ENCODE peak calls at places on chromosomes 13 and 19, in seven cellular contexts. One of them, this sample, is unnamed.

GRCh38 chr13:25886438-25887214 is 165.2 kb downstream of the SHISA2 start:
- DNase-seq in GM23248: peak; percentile 42
- DNase-seq in cardiac muscle cell: no peak
- DNase-seq in neuronal stem cell: no peak
- DNase-seq in brain microvascular endothelial cell: peak; percentile 77
- DNase-seq in OCI-LY7: no peak
- DNase-seq in left lung: no peak
- DNase-seq in this sample: peak; percentile 68

GRCh38 chr19:45424191-45425058 is 708 bp upstream of the ERCC1 start:
- DNase-seq in GM23248: peak; percentile 97
- DNase-seq in cardiac muscle cell: no peak
- DNase-seq in neuronal stem cell: no peak
- DNase-seq in brain microvascular endothelial cell: peak; percentile 91
- DNase-seq in OCI-LY7: peak; percentile 52
- DNase-seq in left lung: peak; percentile 83
- DNase-seq in this sample: peak; percentile 98

GRCh38 chr19:681638-682037 is 5.4 kb downstream of the FSTL3 start:
- DNase-seq in GM23248: no peak
- DNase-seq in cardiac muscle cell: no peak
- DNase-seq in neuronal stem cell: no peak
- DNase-seq in brain microvascular endothelial cell: no peak
- DNase-seq in OCI-LY7: no peak
- DNase-seq in left lung: no peak
- DNase-seq in this sample: no peak

GRCh38 chr19:15563325-15563794 is 51.7 kb upstream of the CYP4F8 start:
- DNase-seq in GM23248: peak; percentile 19
- DNase-seq in cardiac muscle cell: no peak
- DNase-seq in neuronal stem cell: no peak
- DNase-seq in brain microvascular endothelial cell: no peak
- DNase-seq in OCI-LY7: no peak
- DNase-seq in left lung: peak; percentile 28
- DNase-seq in this sample: peak; percentile 55

GRCh38 chr13:22053053-22053452 is 382.2 kb downstream of the FGF9 start:
- DNase-seq in GM23248: no peak
- DNase-seq in cardiac muscle cell: no peak
- DNase-seq in neuronal stem cell: no peak
- DNase-seq in brain microvascular endothelial cell: no peak
- DNase-seq in OCI-LY7: no peak
- DNase-seq in left lung: no peak
- DNase-seq in this sample: no peak

GRCh38 chr19:1825909-1826556 is 14.0 kb upstream of the ATP8B3 start:
- DNase-seq in GM23248: peak; percentile 80
- DNase-seq in cardiac muscle cell: peak; percentile 86
- DNase-seq in neuronal stem cell: peak; percentile 84
- DNase-seq in brain microvascular endothelial cell: peak; percentile 44
- DNase-seq in OCI-LY7: peak; percentile 73
- DNase-seq in left lung: peak; percentile 66
- DNase-seq in this sample: peak; percentile 36

GRCh38 chr19:49155830-49156346 is 692 bp upstream of the HRC start:
- DNase-seq in GM23248: no peak
- DNase-seq in cardiac muscle cell: peak; percentile 80
- DNase-seq in neuronal stem cell: no peak
- DNase-seq in brain microvascular endothelial cell: no peak
- DNase-seq in OCI-LY7: no peak
- DNase-seq in left lung: no peak
- DNase-seq in this sample: no peak

GRCh38 chr13:42110410-42111155 is 62.1 kb downstream of the DGKH start:
- DNase-seq in GM23248: peak; percentile 82
- DNase-seq in cardiac muscle cell: peak; percentile 61
- DNase-seq in neuronal stem cell: peak; percentile 59
- DNase-seq in brain microvascular endothelial cell: peak; percentile 64
- DNase-seq in OCI-LY7: peak; percentile 69
- DNase-seq in left lung: no peak
- DNase-seq in this sample: no peak

GRCh38 chr19:1266116-1266817 is 2.9 kb upstream of the CIRBP start:
- DNase-seq in GM23248: peak; percentile 95
- DNase-seq in cardiac muscle cell: peak; percentile 88
- DNase-seq in neuronal stem cell: peak; percentile 92
- DNase-seq in brain microvascular endothelial cell: peak; percentile 66
- DNase-seq in OCI-LY7: peak; percentile 93
- DNase-seq in left lung: peak; percentile 93
- DNase-seq in this sample: peak; percentile 86

GRCh38 chr19:435707-436412 is 25.0 kb downstream of the SHC2 start:
- DNase-seq in GM23248: no peak
- DNase-seq in cardiac muscle cell: no peak
- DNase-seq in neuronal stem cell: no peak
- DNase-seq in brain microvascular endothelial cell: no peak
- DNase-seq in OCI-LY7: no peak
- DNase-seq in left lung: no peak
- DNase-seq in this sample: no peak

GRCh38 chr13:111572956-111573355 is 252.5 kb downstream of the TEX29 start:
- DNase-seq in GM23248: no peak
- DNase-seq in cardiac muscle cell: no peak
- DNase-seq in neuronal stem cell: no peak
- DNase-seq in brain microvascular endothelial cell: no peak
- DNase-seq in OCI-LY7: no peak
- DNase-seq in left lung: no peak
- DNase-seq in this sample: no peak

GRCh38 chr19:45784096-45784495 is 1.8 kb upstream of the DMPK start:
- DNase-seq in GM23248: no peak
- DNase-seq in cardiac muscle cell: no peak
- DNase-seq in neuronal stem cell: no peak
- DNase-seq in brain microvascular endothelial cell: no peak
- DNase-seq in OCI-LY7: no peak
- DNase-seq in left lung: no peak
- DNase-seq in this sample: no peak

DNA sequence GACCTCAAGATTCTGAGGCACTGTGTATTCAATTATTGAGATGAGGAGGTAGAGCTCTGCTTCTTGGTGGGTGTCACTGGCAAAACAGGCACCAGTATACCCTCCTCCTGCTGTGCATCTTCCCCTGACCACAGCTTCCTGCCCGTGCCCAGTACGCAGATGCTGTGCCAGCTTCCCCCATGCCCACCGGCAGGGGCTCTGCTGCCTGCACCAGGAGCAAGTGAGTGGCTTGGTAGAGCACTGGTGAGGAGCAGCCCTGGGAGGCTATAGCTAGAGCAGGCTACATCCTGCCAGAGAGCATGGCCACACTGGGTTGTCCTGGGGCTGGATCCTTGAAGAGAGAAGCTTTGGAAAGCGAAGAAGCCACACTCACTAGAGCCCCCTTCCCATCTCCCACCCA is 21.0 kb upstream of the RNF17 start:
- DNase-seq in GM23248: no peak
- DNase-seq in cardiac muscle cell: no peak
- DNase-seq in neuronal stem cell: no peak
- DNase-seq in brain microvascular endothelial cell: no peak
- DNase-seq in OCI-LY7: no peak
- DNase-seq in left lung: no peak
- DNase-seq in this sample: peak; percentile 27
- H3K36me3 ChIP-seq in GM23248: no peaks in the 10 kb centered on the region
- H3K36me3 ChIP-seq in cardiac muscle cell: no peaks in the 10 kb centered on the region
- H3K36me3 ChIP-seq in neuronal stem cell: no peaks in the 10 kb centered on the region
- H3K36me3 ChIP-seq in brain microvascular endothelial cell: no peaks in the 10 kb centered on the region
- H3K36me3 ChIP-seq in OCI-LY7: no peaks in the 10 kb centered on the region
- H3K36me3 ChIP-seq in left lung: no peaks in the 10 kb centered on the region
- H3K36me3 ChIP-seq in this sample: no peaks in the 10 kb centered on the region

GRCh38 chr19:30719189-30719990 is 347.2 kb downstream of the ZNF536 start:
- DNase-seq in GM23248: peak; percentile 54
- DNase-seq in cardiac muscle cell: peak; percentile 67
- DNase-seq in neuronal stem cell: no peak
- DNase-seq in brain microvascular endothelial cell: no peak
- DNase-seq in OCI-LY7: no peak
- DNase-seq in left lung: peak; percentile 45
- DNase-seq in this sample: peak; percentile 80
- H3K4me3 ChIP-seq in GM23248: peak overlapping the region; percentile 87
- H3K4me3 ChIP-seq in cardiac muscle cell: peak overlapping the region; percentile 7
- H3K4me3 ChIP-seq in neuronal stem cell: no peak overlapping the region
- H3K4me3 ChIP-seq in brain microvascular endothelial cell: peak overlapping the region; percentile 48
- H3K4me3 ChIP-seq in OCI-LY7: no peak overlapping the region
- H3K4me3 ChIP-seq in left lung: peak overlapping the region; percentile 53
- H3K4me3 ChIP-seq in this sample: peak overlapping the region; percentile 60

DNA sequence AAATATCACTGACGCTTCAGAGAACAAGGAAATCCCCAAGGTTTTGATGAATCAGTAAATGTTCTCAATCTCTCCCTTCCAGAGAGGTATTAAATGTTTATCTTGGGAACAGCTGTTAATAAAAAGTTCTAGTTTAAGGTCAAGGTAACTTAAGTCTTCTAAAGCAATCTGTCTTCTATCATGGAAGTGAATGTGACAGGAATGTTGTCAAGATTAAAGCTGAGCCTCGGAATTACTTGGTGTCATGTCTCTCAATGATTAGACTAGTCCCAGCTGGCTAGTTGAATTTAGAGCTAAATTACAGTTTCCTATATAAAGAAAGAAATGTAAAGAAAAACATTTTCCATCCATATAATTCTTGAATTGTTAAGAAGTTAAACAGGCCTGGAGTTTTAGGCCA is 23.4 kb downstream of the ESD start:
- DNase-seq in GM23248: no peak
- DNase-seq in cardiac muscle cell: no peak
- DNase-seq in neuronal stem cell: no peak
- DNase-seq in brain microvascular endothelial cell: no peak
- DNase-seq in OCI-LY7: no peak
- DNase-seq in left lung: no peak
- DNase-seq in this sample: no peak
- H3K36me3 ChIP-seq in GM23248: peaks cover 71% of the 10 kb centered on the region
- H3K36me3 ChIP-seq in cardiac muscle cell: peaks cover 21% of the 10 kb centered on the region
- H3K36me3 ChIP-seq in neuronal stem cell: peaks cover 86% of the 10 kb centered on the region
- H3K36me3 ChIP-seq in brain microvascular endothelial cell: peaks cover 23% of the 10 kb centered on the region
- H3K36me3 ChIP-seq in OCI-LY7: peaks cover 38% of the 10 kb centered on the region
- H3K36me3 ChIP-seq in left lung: peaks cover 82% of the 10 kb centered on the region
- H3K36me3 ChIP-seq in this sample: peaks cover 82% of the 10 kb centered on the region

GRCh38 chr13:33183431-33184130 is 102.0 kb downstream of the STARD13 start:
- DNase-seq in GM23248: peak; percentile 74
- DNase-seq in cardiac muscle cell: no peak
- DNase-seq in neuronal stem cell: no peak
- DNase-seq in brain microvascular endothelial cell: peak; percentile 71
- DNase-seq in OCI-LY7: no peak
- DNase-seq in left lung: no peak
- DNase-seq in this sample: no peak
- H3K4me3 ChIP-seq in GM23248: no peak overlapping the region
- H3K4me3 ChIP-seq in cardiac muscle cell: no peak overlapping the region
- H3K4me3 ChIP-seq in neuronal stem cell: no peak overlapping the region
- H3K4me3 ChIP-seq in brain microvascular endothelial cell: no peak overlapping the region
- H3K4me3 ChIP-seq in OCI-LY7: no peak overlapping the region
- H3K4me3 ChIP-seq in left lung: no peak overlapping the region
- H3K4me3 ChIP-seq in this sample: no peak overlapping the region

DNA sequence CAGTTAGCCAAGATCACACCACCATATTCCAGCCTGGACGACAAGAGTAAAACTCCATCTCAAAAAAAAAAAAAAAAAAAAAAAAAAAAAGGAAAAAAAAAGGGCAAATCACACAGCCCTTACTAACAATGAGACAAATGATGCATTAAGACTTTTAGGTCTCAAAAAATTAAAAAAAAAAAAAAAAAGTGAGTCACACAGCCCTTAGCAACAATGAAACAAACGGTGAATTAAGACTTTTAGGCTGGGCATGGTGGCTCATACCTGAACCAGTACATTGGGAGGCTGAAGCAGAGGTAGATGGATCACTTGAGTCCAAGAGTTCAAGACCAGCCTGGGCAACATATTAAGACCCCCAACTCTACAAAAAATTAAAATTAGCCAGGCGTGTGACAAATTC is 32.4 kb upstream of the EIF3G start:
- DNase-seq in GM23248: peak; percentile 48
- DNase-seq in cardiac muscle cell: no peak
- DNase-seq in neuronal stem cell: no peak
- DNase-seq in brain microvascular endothelial cell: no peak
- DNase-seq in OCI-LY7: no peak
- DNase-seq in left lung: no peak
- DNase-seq in this sample: no peak
- H3K36me3 ChIP-seq in GM23248: peaks cover 39% of the 10 kb centered on the region
- H3K36me3 ChIP-seq in cardiac muscle cell: peaks cover 48% of the 10 kb centered on the region
- H3K36me3 ChIP-seq in neuronal stem cell: peaks cover 95% of the 10 kb centered on the region
- H3K36me3 ChIP-seq in brain microvascular endothelial cell: peaks cover 71% of the 10 kb centered on the region
- H3K36me3 ChIP-seq in OCI-LY7: peaks cover 99% of the 10 kb centered on the region
- H3K36me3 ChIP-seq in left lung: peaks cover 100% of the 10 kb centered on the region
- H3K36me3 ChIP-seq in this sample: peaks cover 94% of the 10 kb centered on the region

GRCh38 chr19:33796164-33797100 is at the start of gene KCTD15:
- DNase-seq in GM23248: peak; percentile 75
- DNase-seq in cardiac muscle cell: peak; percentile 74
- DNase-seq in neuronal stem cell: peak; percentile 61
- DNase-seq in brain microvascular endothelial cell: no peak
- DNase-seq in OCI-LY7: peak; percentile 71
- DNase-seq in left lung: no peak
- DNase-seq in this sample: peak; percentile 73

GRCh38 chr19:33797821-33798633 is 1.4 kb downstream of the KCTD15 start:
- DNase-seq in GM23248: peak; percentile 54
- DNase-seq in cardiac muscle cell: peak; percentile 81
- DNase-seq in neuronal stem cell: peak; percentile 61
- DNase-seq in brain microvascular endothelial cell: no peak
- DNase-seq in OCI-LY7: peak; percentile 60
- DNase-seq in left lung: no peak
- DNase-seq in this sample: no peak

GRCh38 chr19:33795370-33796163 is 1.1 kb upstream of the KCTD15 start:
- DNase-seq in GM23248: peak; percentile 92
- DNase-seq in cardiac muscle cell: peak; percentile 95
- DNase-seq in neuronal stem cell: peak; percentile 88
- DNase-seq in brain microvascular endothelial cell: peak; percentile 57
- DNase-seq in OCI-LY7: peak; percentile 89
- DNase-seq in left lung: peak; percentile 85
- DNase-seq in this sample: peak; percentile 93

GRCh38 chr19:33798701-33799111 is 2.0 kb downstream of the KCTD15 start:
- DNase-seq in GM23248: no peak
- DNase-seq in cardiac muscle cell: peak; percentile 35
- DNase-seq in neuronal stem cell: peak; percentile 33
- DNase-seq in brain microvascular endothelial cell: no peak
- DNase-seq in OCI-LY7: no peak
- DNase-seq in left lung: no peak
- DNase-seq in this sample: no peak

DNA sequence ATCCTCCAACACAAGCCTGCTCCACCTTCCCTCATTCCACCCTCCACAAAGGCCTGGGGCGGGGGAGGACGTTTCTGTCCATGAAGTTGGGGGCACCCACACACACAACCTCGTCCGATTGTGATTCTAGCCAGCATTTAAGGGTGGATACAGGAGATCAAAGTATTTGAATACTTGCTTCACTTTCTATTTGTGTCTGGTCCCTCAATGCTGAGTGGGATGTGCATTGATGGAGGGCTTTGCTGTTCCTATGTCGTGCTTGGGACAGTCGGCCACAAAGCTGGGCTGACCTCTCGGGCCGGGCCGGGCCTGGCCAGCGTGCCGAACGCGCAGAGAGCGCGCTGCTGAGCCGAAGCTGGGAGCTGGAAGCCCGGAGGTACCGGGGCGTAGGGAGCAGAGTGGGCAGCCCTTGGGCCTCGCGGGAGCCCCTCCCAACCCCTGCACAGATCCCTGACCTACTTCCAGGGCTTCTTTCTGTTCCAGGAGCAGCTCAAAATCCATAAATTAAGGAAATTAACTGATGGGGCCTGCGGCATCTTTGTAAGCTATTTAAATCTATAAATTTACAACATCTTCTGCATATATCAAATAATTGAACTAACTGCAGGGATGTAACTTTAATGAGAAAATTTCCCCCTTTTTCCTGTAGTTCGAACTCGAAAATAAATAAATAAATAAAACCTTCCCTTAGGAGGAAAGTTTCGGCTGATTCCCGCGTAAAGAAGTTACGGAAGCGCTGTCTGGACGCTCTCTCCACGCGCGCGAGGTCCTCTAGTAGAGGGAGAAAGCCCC is 1.9 kb upstream of the KCTD15 start:
- DNase-seq in GM23248: peak; percentile 9
- DNase-seq in cardiac muscle cell: no peak
- DNase-seq in neuronal stem cell: peak; percentile 26
- DNase-seq in brain microvascular endothelial cell: no peak
- DNase-seq in OCI-LY7: no peak
- DNase-seq in left lung: no peak
- DNase-seq in this sample: no peak
- H3K4me3 ChIP-seq in GM23248: peak overlapping the region; percentile 87
- H3K4me3 ChIP-seq in cardiac muscle cell: peak overlapping the region; percentile 78
- H3K4me3 ChIP-seq in neuronal stem cell: peak overlapping the region; percentile 72
- H3K4me3 ChIP-seq in brain microvascular endothelial cell: peak overlapping the region; percentile 79
- H3K4me3 ChIP-seq in OCI-LY7: peak overlapping the region; percentile 87
- H3K4me3 ChIP-seq in left lung: peak overlapping the region; percentile 74
- H3K4me3 ChIP-seq in this sample: peak overlapping the region; percentile 97